ENCODE peak calls at places on chromosomes 1 and 21, in eight cellular contexts. E is GM19239, Y is NCI-H1105 treated with DMSO at 0.1 percent for 48 hours, A is colonic mucosa, D is HEK293T, F is RPMI8226, H is B cell, R is fibroblast of lung. C is an unnamed sample.

GRCh38 chr1:51840182-51840581 is 38.3 kb downstream of the NRDC start:
- DNase-seq in H (no peak), E (no peak), Y (no peak), F (no peak), D (no peak), R (no peak), A (no peak), C (no peak)

GRCh38 chr1:2050793-2051682 is 827 bp downstream of the PRKCZ start:
- DNase-seq in D (no peak), E (no peak), Y (no peak), R (no peak), F (peak; percentile 46), A (no peak), H (peak; percentile 31), C (peak; percentile 80)

GRCh38 chr21:14737278-14737677 is 191.2 kb upstream of the SAMSN1 start:
- DNase-seq in E (no peak), Y (no peak), F (no peak), D (no peak), A (no peak), R (no peak), H (no peak), C (no peak)

GRCh38 chr1:218679988-218680743 is 335.0 kb downstream of the TGFB2 start:
- DNase-seq in A (no peak), H (no peak), R (peak; percentile 44), E (no peak), D (no peak), Y (no peak), F (no peak), C (no peak)

GRCh38 chr1:171084879-171085278 is 5.8 kb upstream of the FMO3 start:
- DNase-seq in A (no peak), H (no peak), Y (no peak), R (no peak), D (no peak), E (no peak), F (no peak), C (no peak)

GRCh38 chr1:116568925-116569490 is 1.8 kb downstream of the CD58 start:
- DNase-seq in H (no peak), Y (no peak), A (no peak), F (no peak), E (no peak), D (no peak), R (no peak), C (no peak)

GRCh38 chr1:53661496-53661895 is 77.5 kb downstream of the GLIS1 start:
- DNase-seq in A (no peak), H (no peak), Y (no peak), R (no peak), E (no peak), F (no peak), D (no peak), C (no peak)

GRCh38 chr1:23084880-23085279 is 65.6 kb downstream of the KDM1A start:
- DNase-seq in E (no peak), H (no peak), A (no peak), Y (no peak), D (no peak), F (no peak), R (no peak), C (no peak)

GRCh38 chr1:39381839-39382238 is 109.6 kb upstream of the BMP8A start:
- DNase-seq in F (no peak), D (no peak), E (no peak), A (no peak), H (no peak), R (peak; percentile 71), Y (no peak), C (no peak)

GRCh38 chr1:54652172-54652571 is 10.6 kb downstream of the MROH7 start:
- DNase-seq in F (no peak), H (no peak), A (no peak), D (no peak), Y (no peak), E (no peak), R (no peak), C (no peak)

GRCh38 chr1:248757784-248758195 is 2.2 kb upstream of the LYPD8 start:
- DNase-seq in Y (no peak), D (no peak), A (peak; percentile 62), F (no peak), H (no peak), E (no peak), R (no peak), C (no peak)

GRCh38 chr1:6745073-6745472 is 40.2 kb upstream of the CAMTA1 start:
- DNase-seq in H (no peak), Y (no peak), F (peak; percentile 87), A (no peak), D (no peak), R (no peak), E (no peak), C (no peak)

GRCh38 chr1:38789498-38790169 is 69.9 kb downstream of the RRAGC start:
- DNase-seq in H (no peak), A (no peak), E (no peak), F (peak; percentile 26), R (no peak), Y (peak; percentile 83), D (peak; percentile 45), C (no peak)

GRCh38 chr1:29514361-29515187 is 278.3 kb downstream of the PTPRU start:
- DNase-seq in H (no peak), R (no peak), E (no peak), A (no peak), Y (no peak), F (no peak), D (no peak), C (no peak)

GRCh38 chr1:213661346-213661745 is 326.4 kb upstream of the PROX1 start:
- DNase-seq in E (no peak), H (no peak), D (no peak), A (no peak), F (no peak), R (no peak), Y (no peak), C (no peak)

GRCh38 chr1:110594466-110595076 is 11.6 kb downstream of the KCNA2 start:
- DNase-seq in H (no peak), F (no peak), Y (no peak), D (no peak), R (no peak), E (no peak), A (peak; percentile 24), C (no peak)

GRCh38 chr1:221418346-221418745 is 323.5 kb downstream of the DUSP10 start:
- DNase-seq in E (no peak), D (no peak), F (no peak), H (no peak), Y (no peak), A (no peak), R (peak; percentile 84), C (no peak)

GRCh38 chr21:46150491-46151121 is 4.8 kb downstream of the FTCD start:
- DNase-seq in H (no peak), D (no peak), E (no peak), Y (no peak), R (no peak), A (no peak), F (no peak), C (peak; percentile 59)

GRCh38 chr1:17024721-17025120 is 13.0 kb upstream of the ATP13A2 start:
- DNase-seq in A (no peak), F (no peak), R (no peak), E (no peak), H (no peak), Y (no peak), D (no peak), C (no peak)

GRCh38 chr1:199403421-199404116 is 623.9 kb upstream of the NR5A2 start:
- DNase-seq in H (no peak), D (no peak), F (no peak), Y (no peak), E (no peak), A (no peak), R (peak; percentile 96), C (no peak)

GRCh38 chr1:166174108-166174507 is 7.3 kb upstream of the FAM78B start:
- DNase-seq in R (peak; percentile 50), H (no peak), Y (peak; percentile 6), D (no peak), E (no peak), A (no peak), F (no peak), C (no peak)

GRCh38 chr1:95004013-95004412 is 68.7 kb downstream of the ALG14 start:
- DNase-seq in D (no peak), R (no peak), H (no peak), A (peak; percentile 42), F (no peak), Y (no peak), E (no peak), C (no peak)

GRCh38 chr1:235278233-235278914 is 49.6 kb downstream of the ARID4B start:
- DNase-seq in Y (no peak), D (no peak), R (no peak), F (no peak), E (no peak), H (no peak), A (no peak), C (no peak)

GRCh38 chr1:1060281-1061000 is 13.7 kb downstream of the RNF223 start:
- DNase-seq in A (no peak), R (no peak), F (no peak), Y (no peak), H (no peak), D (no peak), E (no peak), C (peak; percentile 73)

GRCh38 chr1:76477131-76477530 is 390.1 kb upstream of the ST6GALNAC5 start:
- DNase-seq in H (no peak), F (no peak), A (no peak), E (no peak), D (no peak), R (no peak), Y (no peak), C (no peak)

GRCh38 chr1:216604771-216605170 is 118.5 kb downstream of the ESRRG start:
- DNase-seq in F (no peak), E (no peak), Y (peak; percentile 63), H (no peak), A (no peak), D (no peak), R (no peak), C (no peak)

GRCh38 chr1:111565079-111565478 is 54.5 kb upstream of the RAP1A start:
- DNase-seq in D (no peak), R (peak; percentile 95), F (no peak), A (no peak), H (no peak), Y (no peak), E (no peak), C (no peak)

GRCh38 chr1:220843481-220844011 is 35.7 kb upstream of the HLX start:
- DNase-seq in H (no peak), Y (no peak), A (no peak), F (no peak), E (no peak), D (no peak), R (peak; percentile 20), C (no peak)

GRCh38 chr1:64798857-64799256 is 54.0 kb downstream of the RAVER2 start:
- DNase-seq in R (no peak), Y (no peak), E (no peak), A (no peak), H (no peak), D (no peak), F (no peak), C (no peak)

GRCh38 chr21:38913120-38913975 is 107.6 kb downstream of the ETS2 start:
- DNase-seq in Y (no peak), H (no peak), E (no peak), F (no peak), R (peak; percentile 76), D (peak; percentile 31), A (peak; percentile 92), C (peak; percentile 89)

GRCh38 chr21:28283652-28284490 is 708.8 kb downstream of the LTN1 start:
- DNase-seq in R (peak; percentile 94), F (no peak), Y (no peak), H (no peak), E (no peak), A (no peak), D (no peak), C (no peak)

GRCh38 chr1:11478571-11479374 is at the start of gene DISP3:
- DNase-seq in F (peak; percentile 94), D (peak; percentile 95), E (peak; percentile 92), H (peak; percentile 87), R (peak; percentile 46), Y (peak; percentile 89), A (peak; percentile 50), C (peak; percentile 100)

GRCh38 chr1:62912028-62912638 is 128.2 kb downstream of the ATG4C start:
- DNase-seq in Y (no peak), E (peak; percentile 9), H (peak; percentile 3), F (peak; percentile 25), A (no peak), D (peak; percentile 63), R (peak; percentile 11), C (peak; percentile 7)

GRCh38 chr1:35220976-35221375 is 28.0 kb upstream of the SFPQ start:
- DNase-seq in F (peak; percentile 42), A (no peak), H (peak; percentile 16), R (peak; percentile 10), E (peak; percentile 25), Y (no peak), D (peak; percentile 66), C (peak; percentile 75)